ENCODE peak calls at places on chromosome 13, in nine cellular contexts. A is psoas muscle, C is fibroblast of lung, D is astrocyte of the spinal cord, K is GM06990, E is lower leg skin, Z is BE2C, Y is kidney epithelial cell, S is coronary artery. G is an unnamed sample.
A peak's percentile ranks its signal among the peaks of the same experiment; 100 is the strongest.

GRCh38 chr13:110445722-110446569 is 115.6 kb downstream of the RAB20 start:
- DNase-seq in A (no peak), C (peak; percentile 24), D (peak; percentile 48), K (no peak), E (no peak), Z (no peak), Y (peak; percentile 29), S (peak; percentile 69), G (no peak)

GRCh38 chr13:110685305-110685704 is 20.6 kb downstream of the CARS2 start:
- DNase-seq in A (no peak), C (peak; percentile 18), D (peak; percentile 46), K (no peak), E (no peak), Z (no peak), Y (no peak), S (no peak), G (no peak)

GRCh38 chr13:107138987-107139386 is 571.0 kb upstream of the ARGLU1 start:
- DNase-seq in A (no peak), C (no peak), D (no peak), K (no peak), E (no peak), Z (no peak), Y (no peak), S (no peak), G (no peak)

GRCh38 chr13:82688400-82688999 is 1193.8 kb downstream of the SLITRK1 start:
- DNase-seq in A (no peak), C (peak; percentile 47), D (peak; percentile 23), K (no peak), E (no peak), Z (no peak), Y (no peak), S (no peak), G (no peak)

GRCh38 chr13:95023405-95023804 is 277.8 kb downstream of the ABCC4 start:
- DNase-seq in A (no peak), C (no peak), D (no peak), K (no peak), E (no peak), Z (no peak), Y (peak; percentile 9), S (no peak), G (no peak)

GRCh38 chr13:89925107-89925506 is 1422.4 kb upstream of the MIR17HG start:
- DNase-seq in A (no peak), C (peak; percentile 77), D (peak; percentile 43), K (no peak), E (no peak), Z (peak; percentile 57), Y (no peak), S (no peak), G (no peak)

GRCh38 chr13:77171451-77171850 is 144.5 kb upstream of the FBXL3 start:
- DNase-seq in A (no peak), C (no peak), D (no peak), K (no peak), E (no peak), Z (no peak), Y (no peak), S (no peak), G (no peak)

GRCh38 chr13:95382906-95383305 is 81.7 kb upstream of the ABCC4 start:
- DNase-seq in A (no peak), C (no peak), D (no peak), K (no peak), E (no peak), Z (no peak), Y (no peak), S (no peak), G (no peak)

GRCh38 chr13:48876289-48876688 is 99.4 kb upstream of the FNDC3A start:
- DNase-seq in A (no peak), C (no peak), D (no peak), K (no peak), E (no peak), Z (no peak), Y (no peak), S (no peak), G (no peak)

GRCh38 chr13:111388851-111389500 is 68.5 kb downstream of the TEX29 start:
- DNase-seq in A (no peak), C (no peak), D (no peak), K (no peak), E (no peak), Z (no peak), Y (no peak), S (peak; percentile 62), G (no peak)

GRCh38 chr13:91557328-91557727 is 158.9 kb downstream of the GPC5 start:
- DNase-seq in A (no peak), C (no peak), D (no peak), K (no peak), E (no peak), Z (no peak), Y (no peak), S (no peak), G (no peak)

GRCh38 chr13:33262997-33263396 is 22.6 kb downstream of the STARD13 start:
- DNase-seq in A (no peak), C (no peak), D (no peak), K (no peak), E (no peak), Z (no peak), Y (no peak), S (no peak), G (no peak)

GRCh38 chr13:114001331-114002008 is 27.6 kb upstream of the C13orf46 start:
- DNase-seq in A (peak; percentile 46), C (no peak), D (no peak), K (no peak), E (no peak), Z (no peak), Y (no peak), S (no peak), G (no peak)

GRCh38 chr13:74891610-74892009 is 590.4 kb downstream of the TBC1D4 start:
- DNase-seq in A (no peak), C (peak; percentile 58), D (peak; percentile 65), K (no peak), E (no peak), Z (no peak), Y (peak; percentile 28), S (no peak), G (no peak)

GRCh38 chr13:88068975-88069374 is 397.8 kb downstream of the SLITRK5 start:
- DNase-seq in A (no peak), C (no peak), D (no peak), K (no peak), E (no peak), Z (peak; percentile 50), Y (no peak), S (no peak), G (no peak)

GRCh38 chr13:44365899-44366298 is 7.7 kb upstream of the SERP2 start:
- DNase-seq in A (no peak), C (no peak), D (no peak), K (no peak), E (no peak), Z (no peak), Y (no peak), S (no peak), G (no peak)

GRCh38 chr13:42893346-42893745 is 98.7 kb downstream of the EPSTI1 start:
- DNase-seq in A (no peak), C (peak; percentile 69), D (peak; percentile 57), K (no peak), E (no peak), Z (no peak), Y (no peak), S (no peak), G (no peak)

GRCh38 chr13:77022341-77022740 is 4.6 kb downstream of the FBXL3 start:
- DNase-seq in A (no peak), C (no peak), D (peak; percentile 26), K (no peak), E (no peak), Z (no peak), Y (no peak), S (no peak), G (no peak)

GRCh38 chr13:33616130-33616529 is 201.8 kb upstream of the RFC3 start:
- DNase-seq in A (no peak), C (no peak), D (no peak), K (no peak), E (no peak), Z (no peak), Y (no peak), S (no peak), G (no peak)

GRCh38 chr13:36445806-36446423 is 13.6 kb downstream of the CCNA1 start:
- DNase-seq in A (no peak), C (no peak), D (no peak), K (no peak), E (no peak), Z (no peak), Y (no peak), S (no peak), G (no peak)

GRCh38 chr13:97535619-97536018 is 101.7 kb downstream of the RAP2A start:
- DNase-seq in A (no peak), C (peak; percentile 45), D (no peak), K (no peak), E (no peak), Z (no peak), Y (no peak), S (no peak), G (no peak)

GRCh38 chr13:103000157-103000556 is 66.1 kb downstream of the SLC10A2 start:
- DNase-seq in A (no peak), C (no peak), D (no peak), K (no peak), E (no peak), Z (no peak), Y (no peak), S (no peak), G (no peak)
- H3K4me3 ChIP-seq in A (no peak overlapping the region), C (no peak overlapping the region), D (no peak overlapping the region), K (no peak overlapping the region), E (no peak overlapping the region), Z (no peak overlapping the region), Y (no peak overlapping the region), S (no peak overlapping the region), G (no peak overlapping the region)

DNA sequence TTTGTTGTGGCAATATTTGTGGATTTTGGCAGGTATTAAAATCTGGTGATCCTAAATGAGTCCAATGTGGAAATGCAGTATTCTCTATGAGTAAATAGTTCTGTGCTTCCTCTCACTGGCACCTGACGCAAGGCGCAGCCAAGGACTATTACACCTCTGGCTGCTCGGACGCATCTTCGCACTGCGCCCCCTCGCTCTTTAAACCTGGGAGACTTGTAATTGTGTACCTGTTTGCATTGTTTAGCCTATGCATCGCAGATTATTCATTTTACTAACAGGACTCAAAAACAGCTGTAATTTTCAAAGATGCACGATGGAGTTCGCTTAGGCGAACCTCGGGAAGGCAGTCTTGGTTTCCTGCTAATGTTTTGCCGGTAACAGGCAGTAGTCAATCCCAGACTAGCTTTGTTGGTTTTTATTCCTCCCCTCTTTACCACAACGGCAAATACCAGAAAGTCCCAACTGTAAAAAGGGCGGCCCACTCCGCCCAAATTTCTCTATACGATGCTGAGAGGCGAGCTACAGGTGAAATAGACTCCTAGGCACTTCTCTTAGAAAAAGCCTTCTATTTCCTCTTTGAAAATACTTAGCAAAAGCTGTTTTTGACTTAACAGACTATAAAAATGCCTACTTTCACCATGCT is 113.3 kb downstream of the KCNRG start:
- DNase-seq in A (no peak), C (no peak), D (no peak), K (no peak), E (no peak), Z (no peak), Y (no peak), S (no peak), G (no peak)
- TF ChIP-seq CTCF in A (no peak), C (no peak), D (no peak), K (no peak), E (no peak), Z (no peak), Y (no peak), S (no peak), G (no peak)

GRCh38 chr13:23744315-23744714 is 144.9 kb downstream of the MIPEP start:
- DNase-seq in A (no peak), C (no peak), D (no peak), K (no peak), E (no peak), Z (no peak), Y (no peak), S (no peak), G (no peak)
- H3K4me3 ChIP-seq in A (no peak overlapping the region), C (no peak overlapping the region), D (no peak overlapping the region), K (no peak overlapping the region), E (no peak overlapping the region), Z (no peak overlapping the region), Y (no peak overlapping the region), S (no peak overlapping the region), G (no peak overlapping the region)

GRCh38 chr13:46006688-46007452 is 45.7 kb downstream of the ZC3H13 start:
- DNase-seq in A (no peak), C (no peak), D (no peak), K (no peak), E (no peak), Z (no peak), Y (no peak), S (no peak), G (no peak)
- TF ChIP-seq CTCF in A (no peak), C (no peak), D (no peak), K (no peak), E (no peak), Z (no peak), Y (no peak), S (no peak), G (no peak)

G was measured in GM12864.